ENCODE peak calls at places on chromosomes 13 and 19, in eight cellular contexts. One of them, this sample, is unnamed.

GRCh38 chr19:38496603-38497487 is 63.4 kb downstream of the RYR1 start:
- DNase-seq in G401: no peak
- DNase-seq in effector CD4-positive, alpha-beta T cell: no peak
- DNase-seq in GM23248: no peak
- DNase-seq in AG09309: no peak
- DNase-seq in fibroblast of lung: no peak
- DNase-seq in AG04449: no peak
- DNase-seq in NCI-H1092: no peak
- DNase-seq in this sample: no peak

GRCh38 chr19:18915639-18916038 is 3.5 kb downstream of the COPE start:
- DNase-seq in effector CD4-positive, alpha-beta T cell: no peak
- DNase-seq in G401: peak
- DNase-seq in GM23248: peak
- DNase-seq in AG09309: no peak
- DNase-seq in NCI-H1092: no peak
- DNase-seq in fibroblast of lung: peak
- DNase-seq in AG04449: no peak
- DNase-seq in this sample: peak

GRCh38 chr13:107680115-107680514 is 535.2 kb downstream of the LIG4 start:
- DNase-seq in G401: no peak
- DNase-seq in AG09309: no peak
- DNase-seq in NCI-H1092: peak
- DNase-seq in fibroblast of lung: no peak
- DNase-seq in GM23248: peak
- DNase-seq in AG04449: no peak
- DNase-seq in effector CD4-positive, alpha-beta T cell: no peak
- DNase-seq in this sample: no peak

GRCh38 chr19:24033962-24034342 is 53.0 kb upstream of the ZNF254 start:
- DNase-seq in NCI-H1092: no peak
- DNase-seq in AG04449: peak
- DNase-seq in GM23248: peak
- DNase-seq in effector CD4-positive, alpha-beta T cell: no peak
- DNase-seq in fibroblast of lung: peak
- DNase-seq in G401: peak
- DNase-seq in AG09309: peak
- DNase-seq in this sample: peak

GRCh38 chr13:113941571-113942191 is 32.2 kb downstream of the C13orf46 start:
- DNase-seq in AG09309: no peak
- DNase-seq in NCI-H1092: no peak
- DNase-seq in fibroblast of lung: peak
- DNase-seq in GM23248: no peak
- DNase-seq in AG04449: no peak
- DNase-seq in G401: no peak
- DNase-seq in effector CD4-positive, alpha-beta T cell: no peak
- DNase-seq in this sample: no peak

GRCh38 chr13:18944501-18945068 is 237.0 kb downstream of the TUBA3C start:
- DNase-seq in AG04449: no peak
- DNase-seq in GM23248: no peak
- DNase-seq in AG09309: no peak
- DNase-seq in fibroblast of lung: no peak
- DNase-seq in effector CD4-positive, alpha-beta T cell: no peak
- DNase-seq in NCI-H1092: no peak
- DNase-seq in G401: no peak
- DNase-seq in this sample: no peak

GRCh38 chr13:109720758-109721184 is 65.6 kb downstream of the IRS2 start:
- DNase-seq in fibroblast of lung: no peak
- DNase-seq in AG09309: no peak
- DNase-seq in G401: no peak
- DNase-seq in effector CD4-positive, alpha-beta T cell: no peak
- DNase-seq in GM23248: no peak
- DNase-seq in NCI-H1092: peak
- DNase-seq in AG04449: no peak
- DNase-seq in this sample: peak

GRCh38 chr13:54185785-54186184 is 1157.2 kb downstream of the OLFM4 start:
- DNase-seq in G401: no peak
- DNase-seq in GM23248: no peak
- DNase-seq in fibroblast of lung: no peak
- DNase-seq in AG04449: no peak
- DNase-seq in AG09309: no peak
- DNase-seq in effector CD4-positive, alpha-beta T cell: no peak
- DNase-seq in NCI-H1092: no peak
- DNase-seq in this sample: no peak

GRCh38 chr13:37148501-37148900 is 43.0 kb upstream of the CSNK1A1L start:
- DNase-seq in AG09309: no peak
- DNase-seq in effector CD4-positive, alpha-beta T cell: no peak
- DNase-seq in GM23248: no peak
- DNase-seq in NCI-H1092: no peak
- DNase-seq in fibroblast of lung: peak
- DNase-seq in G401: no peak
- DNase-seq in AG04449: no peak
- DNase-seq in this sample: no peak

GRCh38 chr19:12841094-12841493 is 2.8 kb downstream of the MAST1 start:
- DNase-seq in NCI-H1092: no peak
- DNase-seq in GM23248: peak
- DNase-seq in effector CD4-positive, alpha-beta T cell: no peak
- DNase-seq in fibroblast of lung: no peak
- DNase-seq in AG04449: no peak
- DNase-seq in G401: peak
- DNase-seq in AG09309: no peak
- DNase-seq in this sample: no peak

GRCh38 chr19:8446055-8446709 is 1.4 kb downstream of the HNRNPM start:
- DNase-seq in effector CD4-positive, alpha-beta T cell: no peak
- DNase-seq in fibroblast of lung: no peak
- DNase-seq in AG09309: no peak
- DNase-seq in AG04449: no peak
- DNase-seq in GM23248: peak
- DNase-seq in NCI-H1092: no peak
- DNase-seq in G401: no peak
- DNase-seq in this sample: no peak

GRCh38 chr19:33665776-33666175 is 44.0 kb downstream of the CHST8 start:
- DNase-seq in effector CD4-positive, alpha-beta T cell: no peak
- DNase-seq in AG09309: no peak
- DNase-seq in fibroblast of lung: no peak
- DNase-seq in NCI-H1092: no peak
- DNase-seq in AG04449: no peak
- DNase-seq in GM23248: no peak
- DNase-seq in G401: no peak
- DNase-seq in this sample: no peak

GRCh38 chr13:32905864-32906180 is 110.4 kb upstream of the KL start:
- DNase-seq in AG04449: no peak
- DNase-seq in AG09309: no peak
- DNase-seq in effector CD4-positive, alpha-beta T cell: no peak
- DNase-seq in NCI-H1092: no peak
- DNase-seq in G401: no peak
- DNase-seq in fibroblast of lung: peak
- DNase-seq in GM23248: peak
- DNase-seq in this sample: no peak

GRCh38 chr19:18731562-18732008 is 48.1 kb downstream of the CRTC1 start:
- DNase-seq in NCI-H1092: no peak
- DNase-seq in AG04449: no peak
- DNase-seq in AG09309: no peak
- DNase-seq in fibroblast of lung: peak
- DNase-seq in effector CD4-positive, alpha-beta T cell: no peak
- DNase-seq in GM23248: no peak
- DNase-seq in G401: no peak
- DNase-seq in this sample: no peak

GRCh38 chr13:36395280-36395679 is 37.0 kb upstream of the CCNA1 start:
- DNase-seq in GM23248: peak
- DNase-seq in G401: peak
- DNase-seq in effector CD4-positive, alpha-beta T cell: no peak
- DNase-seq in AG04449: peak
- DNase-seq in fibroblast of lung: peak
- DNase-seq in AG09309: peak
- DNase-seq in NCI-H1092: no peak
- DNase-seq in this sample: peak

GRCh38 chr13:110702591-110703526 is 3.1 kb downstream of the CARS2 start:
- DNase-seq in GM23248: peak
- DNase-seq in effector CD4-positive, alpha-beta T cell: no peak
- DNase-seq in NCI-H1092: no peak
- DNase-seq in AG09309: no peak
- DNase-seq in AG04449: no peak
- DNase-seq in G401: peak
- DNase-seq in fibroblast of lung: peak
- DNase-seq in this sample: no peak

GRCh38 chr19:30214651-30215051 is 157.5 kb upstream of the ZNF536 start:
- DNase-seq in fibroblast of lung: no peak
- DNase-seq in NCI-H1092: no peak
- DNase-seq in effector CD4-positive, alpha-beta T cell: no peak
- DNase-seq in GM23248: peak
- DNase-seq in AG04449: no peak
- DNase-seq in AG09309: no peak
- DNase-seq in G401: no peak
- DNase-seq in this sample: no peak

GRCh38 chr19:48403606-48404005 is 10.1 kb downstream of the GRIN2D start:
- DNase-seq in effector CD4-positive, alpha-beta T cell: peak
- DNase-seq in G401: peak
- DNase-seq in AG04449: no peak
- DNase-seq in NCI-H1092: no peak
- DNase-seq in AG09309: no peak
- DNase-seq in fibroblast of lung: peak
- DNase-seq in GM23248: peak
- DNase-seq in this sample: no peak

GRCh38 chr13:33832872-33833271 is 14.9 kb downstream of the RFC3 start:
- DNase-seq in AG04449: no peak
- DNase-seq in G401: no peak
- DNase-seq in GM23248: no peak
- DNase-seq in fibroblast of lung: no peak
- DNase-seq in AG09309: no peak
- DNase-seq in effector CD4-positive, alpha-beta T cell: no peak
- DNase-seq in NCI-H1092: no peak
- DNase-seq in this sample: no peak

GRCh38 chr13:60402022-60402421 is 5.0 kb downstream of the TDRD3 start:
- DNase-seq in effector CD4-positive, alpha-beta T cell: no peak
- DNase-seq in GM23248: no peak
- DNase-seq in AG09309: no peak
- DNase-seq in fibroblast of lung: peak
- DNase-seq in G401: no peak
- DNase-seq in AG04449: no peak
- DNase-seq in NCI-H1092: no peak
- DNase-seq in this sample: no peak

GRCh38 chr13:110392510-110393233 is 85.6 kb downstream of the COL4A2 start:
- DNase-seq in G401: no peak
- DNase-seq in AG04449: no peak
- DNase-seq in GM23248: no peak
- DNase-seq in AG09309: no peak
- DNase-seq in fibroblast of lung: peak
- DNase-seq in effector CD4-positive, alpha-beta T cell: no peak
- DNase-seq in NCI-H1092: no peak
- DNase-seq in this sample: no peak

GRCh38 chr19:39082745-39083598 is 1.2 kb upstream of the ACP7 start:
- DNase-seq in GM23248: no peak
- DNase-seq in fibroblast of lung: no peak
- DNase-seq in AG04449: no peak
- DNase-seq in G401: peak
- DNase-seq in AG09309: no peak
- DNase-seq in effector CD4-positive, alpha-beta T cell: no peak
- DNase-seq in NCI-H1092: no peak
- DNase-seq in this sample: no peak

GRCh38 chr13:59368652-59369051 is 795.1 kb downstream of the DIAPH3 start:
- DNase-seq in fibroblast of lung: no peak
- DNase-seq in G401: no peak
- DNase-seq in NCI-H1092: no peak
- DNase-seq in effector CD4-positive, alpha-beta T cell: no peak
- DNase-seq in AG09309: no peak
- DNase-seq in GM23248: no peak
- DNase-seq in AG04449: no peak
- DNase-seq in this sample: no peak

GRCh38 chr13:83197316-83197715 is 685.0 kb downstream of the SLITRK1 start:
- DNase-seq in AG09309: no peak
- DNase-seq in G401: no peak
- DNase-seq in fibroblast of lung: no peak
- DNase-seq in GM23248: no peak
- DNase-seq in AG04449: no peak
- DNase-seq in effector CD4-positive, alpha-beta T cell: no peak
- DNase-seq in NCI-H1092: no peak
- DNase-seq in this sample: no peak

GRCh38 chr13:49022472-49023144 is 46.9 kb downstream of the FNDC3A start:
- DNase-seq in fibroblast of lung: peak
- DNase-seq in effector CD4-positive, alpha-beta T cell: no peak
- DNase-seq in G401: no peak
- DNase-seq in AG04449: no peak
- DNase-seq in NCI-H1092: no peak
- DNase-seq in GM23248: peak
- DNase-seq in AG09309: no peak
- DNase-seq in this sample: no peak

GRCh38 chr13:107421028-107421427 is 794.3 kb downstream of the LIG4 start:
- DNase-seq in GM23248: peak
- DNase-seq in AG09309: no peak
- DNase-seq in effector CD4-positive, alpha-beta T cell: no peak
- DNase-seq in AG04449: no peak
- DNase-seq in G401: no peak
- DNase-seq in NCI-H1092: no peak
- DNase-seq in fibroblast of lung: peak
- DNase-seq in this sample: no peak

GRCh38 chr19:10544753-10545251 is 1.1 kb downstream of the ATG4D start:
- DNase-seq in AG09309: no peak
- DNase-seq in effector CD4-positive, alpha-beta T cell: no peak
- DNase-seq in AG04449: no peak
- DNase-seq in GM23248: no peak
- DNase-seq in NCI-H1092: no peak
- DNase-seq in G401: no peak
- DNase-seq in fibroblast of lung: no peak
- DNase-seq in this sample: no peak

GRCh38 chr13:29624997-29625396 is 29.5 kb upstream of the SLC7A1 start:
- DNase-seq in AG04449: no peak
- DNase-seq in effector CD4-positive, alpha-beta T cell: no peak
- DNase-seq in G401: no peak
- DNase-seq in fibroblast of lung: no peak
- DNase-seq in GM23248: no peak
- DNase-seq in NCI-H1092: no peak
- DNase-seq in AG09309: no peak
- DNase-seq in this sample: no peak

GRCh38 chr13:41722684-41723083 is 238.2 kb downstream of the VWA8 start:
- DNase-seq in AG09309: no peak
- DNase-seq in AG04449: no peak
- DNase-seq in G401: no peak
- DNase-seq in fibroblast of lung: no peak
- DNase-seq in GM23248: no peak
- DNase-seq in NCI-H1092: no peak
- DNase-seq in effector CD4-positive, alpha-beta T cell: no peak
- DNase-seq in this sample: no peak

GRCh38 chr19:39031368-39032163 is 783 bp downstream of the FBXO27 start:
- DNase-seq in G401: peak
- DNase-seq in GM23248: peak
- DNase-seq in AG09309: no peak
- DNase-seq in effector CD4-positive, alpha-beta T cell: peak
- DNase-seq in AG04449: no peak
- DNase-seq in NCI-H1092: peak
- DNase-seq in fibroblast of lung: peak
- DNase-seq in this sample: peak

GRCh38 chr19:16337809-16338469 is 13.3 kb downstream of the KLF2 start:
- DNase-seq in AG04449: no peak
- DNase-seq in fibroblast of lung: peak
- DNase-seq in AG09309: no peak
- DNase-seq in NCI-H1092: no peak
- DNase-seq in GM23248: peak
- DNase-seq in G401: no peak
- DNase-seq in effector CD4-positive, alpha-beta T cell: no peak
- DNase-seq in this sample: no peak

GRCh38 chr13:27481766-27482165 is 31.4 kb upstream of the MTIF3 start:
- DNase-seq in effector CD4-positive, alpha-beta T cell: no peak
- DNase-seq in NCI-H1092: peak
- DNase-seq in AG09309: no peak
- DNase-seq in fibroblast of lung: no peak
- DNase-seq in G401: peak
- DNase-seq in GM23248: peak
- DNase-seq in AG04449: no peak
- DNase-seq in this sample: peak

GRCh38 chr13:23979361-23980159 is 82.3 kb upstream of the C1QTNF9B start:
- DNase-seq in AG04449: no peak
- DNase-seq in G401: peak
- DNase-seq in AG09309: no peak
- DNase-seq in fibroblast of lung: peak
- DNase-seq in NCI-H1092: no peak
- DNase-seq in GM23248: peak
- DNase-seq in effector CD4-positive, alpha-beta T cell: peak
- DNase-seq in this sample: peak

GRCh38 chr13:50529154-50529882 is 314.2 kb downstream of the DLEU7 start:
- DNase-seq in AG09309: peak
- DNase-seq in G401: peak
- DNase-seq in NCI-H1092: no peak
- DNase-seq in effector CD4-positive, alpha-beta T cell: no peak
- DNase-seq in AG04449: peak
- DNase-seq in GM23248: peak
- DNase-seq in fibroblast of lung: peak
- DNase-seq in this sample: no peak